ENCODE peak calls at places on chromosomes 4 and X, in ten cellular contexts. L is left lung, W is HepG2, C is SJSA1, D is pancreas, Z is right lobe of liver, A is A549, K is hepatocyte, S is heart right ventricle, V is aorta. M is an unnamed sample.
A peak's percentile ranks its signal among the peaks of the same experiment; 100 is the strongest.

GRCh38 chrX:151151668-151152267 is 24.6 kb upstream of the GPR50 start:
- DNase-seq in L (no peak), Z (no peak), S (peak; percentile 6), C (peak; percentile 9), A (peak; percentile 29), W (peak; percentile 14), V (no peak), K (peak; percentile 66), D (peak; percentile 34), M (no peak)

GRCh38 chr4:37882665-37883296 is 8.1 kb upstream of the TBC1D1 start:
- DNase-seq in V (no peak), L (no peak), C (no peak), D (no peak), S (no peak), Z (no peak), W (no peak), A (no peak), K (no peak), M (no peak)

GRCh38 chr4:97589481-97590196 is 553.6 kb downstream of the STPG2 start:
- DNase-seq in A (no peak), C (no peak), Z (no peak), L (no peak), S (no peak), V (no peak), D (no peak), W (no peak), K (no peak), M (no peak)

GRCh38 chrX:27555514-27555913 is 34.6 kb upstream of the DCAF8L2 start:
- DNase-seq in W (peak; percentile 41), V (no peak), S (no peak), Z (no peak), L (no peak), A (peak; percentile 4), K (peak; percentile 37), D (no peak), C (no peak), M (no peak)

GRCh38 chr4:122588453-122589238 is 32.2 kb downstream of the IL21 start:
- DNase-seq in D (no peak), W (no peak), S (no peak), V (no peak), C (peak; percentile 21), A (no peak), Z (no peak), L (no peak), K (no peak), M (no peak)

GRCh38 chr4:78592104-78592783 is 40.7 kb downstream of the ANXA3 start:
- DNase-seq in V (no peak), D (no peak), A (no peak), S (no peak), Z (no peak), K (no peak), L (no peak), W (no peak), C (no peak), M (no peak)

GRCh38 chr4:107388736-107389135 is 331.3 kb downstream of the PAPSS1 start:
- DNase-seq in L (no peak), Z (no peak), A (no peak), S (no peak), D (no peak), C (no peak), W (no peak), V (no peak), K (no peak), M (no peak)

GRCh38 chr4:169621754-169622481 is 1.5 kb downstream of the CLCN3 start:
- DNase-seq in V (no peak), D (no peak), C (peak; percentile 86), L (no peak), W (peak; percentile 57), S (no peak), Z (no peak), A (peak; percentile 2), K (peak; percentile 29), M (no peak)

GRCh38 chrX:55260806-55261205 is 3.9 kb downstream of the PAGE3 start:
- DNase-seq in K (no peak), S (no peak), A (no peak), C (no peak), D (no peak), Z (no peak), L (no peak), W (no peak), V (no peak), M (no peak)

GRCh38 chr4:106315476-106315967 is 487 bp downstream of the TBCK start:
- DNase-seq in W (peak; percentile 39), Z (no peak), A (peak; percentile 12), S (no peak), K (peak; percentile 62), L (no peak), V (no peak), D (no peak), C (no peak), M (no peak)

GRCh38 chr4:176302283-176303275 is 17.2 kb upstream of the SPCS3 start:
- DNase-seq in C (peak; percentile 79), W (no peak), Z (no peak), L (no peak), K (peak; percentile 15), D (no peak), A (peak; percentile 34), V (no peak), S (no peak), M (no peak)

GRCh38 chrX:136652822-136653723 is 5.1 kb downstream of the CD40LG start:
- DNase-seq in A (no peak), S (no peak), L (no peak), K (no peak), C (no peak), W (no peak), V (no peak), Z (no peak), D (no peak), M (peak; percentile 5)

GRCh38 chrX:46444011-46444410 is 101.2 kb downstream of the ZNF674 start:
- DNase-seq in K (peak; percentile 46), Z (no peak), A (no peak), D (no peak), V (no peak), W (peak; percentile 40), C (peak; percentile 44), L (no peak), S (no peak), M (no peak)

DNA sequence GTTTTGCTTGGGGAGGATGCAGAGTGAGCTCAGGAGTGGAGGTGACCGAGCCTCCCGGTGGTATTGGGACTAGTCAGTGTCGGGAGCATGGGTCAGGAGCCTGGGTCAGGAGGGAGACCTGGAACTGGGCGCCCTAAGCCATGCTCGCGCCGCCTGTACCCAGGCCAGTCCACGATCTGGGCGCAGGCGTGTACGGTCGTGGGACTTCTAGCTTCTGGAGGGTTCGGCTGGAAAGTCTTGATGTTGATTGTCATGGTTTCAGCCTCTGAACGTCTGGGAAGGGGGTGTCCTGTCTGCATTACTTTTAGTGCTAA is 244 bp downstream of the EIF2S3 start:
- DNase-seq in L (no peak), Z (no peak), D (no peak), K (no peak), A (no peak), C (no peak), S (no peak), V (no peak), W (no peak), M (no peak)
- H3K27ac ChIP-seq in L (peak overlapping the region; percentile 87), Z (peak overlapping the region; percentile 93), D (peak overlapping the region; percentile 94), K (no peak overlapping the region), A (no peak overlapping the region), C (peak overlapping the region; percentile 95), S (peak overlapping the region; percentile 93), V (no peak overlapping the region), W (no peak overlapping the region), M (peak overlapping the region; percentile 73)

DNA sequence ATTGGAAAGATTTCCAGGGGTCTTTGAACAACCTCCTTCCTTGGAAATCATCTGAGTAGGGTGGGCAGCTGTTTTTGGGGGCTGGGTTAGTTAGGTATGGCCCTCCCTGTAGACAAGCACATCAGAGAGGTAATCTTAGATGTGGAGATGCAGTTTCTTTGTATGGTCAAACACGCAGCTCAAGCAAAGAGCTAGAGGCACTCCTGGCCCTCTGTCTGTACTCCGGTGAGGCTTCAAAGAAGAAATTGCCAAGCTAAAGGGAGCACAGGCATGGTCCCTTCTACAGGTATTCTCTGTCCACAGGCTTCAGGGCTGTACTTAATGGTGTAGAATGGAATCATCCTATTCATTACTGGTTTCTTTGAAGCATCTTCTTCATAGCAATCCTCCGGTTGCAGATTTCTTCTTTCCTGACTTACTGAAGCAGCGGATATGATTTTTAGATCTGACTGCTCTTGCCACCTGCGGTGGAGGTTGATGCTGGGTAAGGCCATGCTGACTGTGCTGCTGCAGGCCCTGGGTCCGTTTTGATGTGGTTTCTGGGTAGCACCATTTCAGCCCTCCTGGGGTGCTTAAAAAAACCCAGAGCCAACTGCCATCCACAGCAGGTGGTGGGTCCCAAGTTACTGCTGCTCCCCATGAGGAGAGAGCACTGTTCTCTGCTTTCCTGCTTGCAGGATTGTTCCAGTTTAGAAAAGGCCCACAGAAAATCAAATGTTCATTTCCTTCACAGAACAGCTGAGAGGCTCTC is 318.9 kb upstream of the GATB start:
- DNase-seq in C (no peak), W (no peak), L (no peak), Z (no peak), V (no peak), D (no peak), K (no peak), S (no peak), A (no peak), M (no peak)
- H3K9me3 ChIP-seq in C (no peaks in the 10 kb centered on the region), W (no peaks in the 10 kb centered on the region), L (no peaks in the 10 kb centered on the region), Z (no peaks in the 10 kb centered on the region), V (no peaks in the 10 kb centered on the region), D (no peaks in the 10 kb centered on the region), K (no peaks in the 10 kb centered on the region), S (no peaks in the 10 kb centered on the region), A (no peaks in the 10 kb centered on the region), M (no peaks in the 10 kb centered on the region)

DNA sequence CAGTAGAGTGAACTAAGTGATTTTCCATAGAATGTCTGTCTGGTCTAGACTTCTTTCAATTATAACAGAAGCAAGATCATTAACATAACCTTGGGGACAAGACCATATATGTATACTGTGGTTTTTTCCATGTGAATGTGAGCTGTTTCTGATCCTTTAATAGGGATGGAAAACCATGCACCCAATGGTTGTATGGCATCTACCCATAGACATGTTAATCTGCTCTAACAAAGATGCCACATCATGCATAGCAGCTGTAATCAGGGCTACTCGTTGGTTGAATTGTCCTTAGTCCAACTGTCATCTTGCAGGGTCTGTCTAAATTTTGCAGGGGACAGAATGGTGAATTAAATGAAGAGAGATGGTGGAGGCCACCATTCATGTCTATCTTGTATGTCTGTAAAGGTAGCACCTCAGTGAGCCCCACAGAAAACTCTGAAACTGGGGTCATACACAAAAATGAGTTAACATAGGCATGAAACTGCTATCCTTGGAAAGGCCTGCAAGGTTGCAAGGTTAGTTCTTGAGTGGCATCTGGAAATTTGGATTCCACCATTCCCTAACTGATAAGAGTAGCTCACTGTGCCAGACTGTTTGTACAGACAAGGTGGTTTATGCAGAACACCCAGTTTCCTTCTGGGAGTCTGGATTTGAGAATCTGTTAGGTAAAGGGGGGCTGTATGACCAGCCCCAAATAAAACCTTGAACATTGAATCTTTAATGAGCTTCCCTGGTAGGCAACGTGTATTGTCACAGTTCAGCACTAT is 16.5 kb downstream of the THAP6 start:
- DNase-seq in W (no peak), C (no peak), K (no peak), S (no peak), A (no peak), D (no peak), Z (no peak), L (no peak), V (no peak), M (no peak)
- H3K4me1 ChIP-seq in W (no peaks in the 10 kb centered on the region), C (no peaks in the 10 kb centered on the region), K (no peaks in the 10 kb centered on the region), S (no peaks in the 10 kb centered on the region), A (no peaks in the 10 kb centered on the region), D (no peaks in the 10 kb centered on the region), Z (no peaks in the 10 kb centered on the region), L (no peaks in the 10 kb centered on the region), V (no peaks in the 10 kb centered on the region), M (no peaks in the 10 kb centered on the region)

DNA sequence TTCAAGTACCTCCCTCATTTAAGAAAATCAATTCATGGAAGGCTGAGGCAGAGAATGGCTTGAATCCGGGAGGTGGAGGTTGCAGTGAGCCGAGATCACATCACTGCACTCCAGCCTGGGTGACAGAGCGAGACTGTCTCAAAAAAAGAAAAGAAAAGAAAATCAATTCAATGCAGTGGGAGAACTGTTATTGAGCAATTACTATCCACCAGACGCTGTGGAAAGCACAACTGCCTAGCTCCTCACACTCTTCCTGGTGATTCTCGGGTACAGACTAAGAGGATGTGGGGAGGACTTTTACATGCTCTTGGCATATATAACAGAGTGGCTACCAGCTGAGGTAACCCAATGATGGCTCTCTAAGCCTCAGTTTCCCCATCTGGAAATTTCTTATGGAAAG is 2.7 kb upstream of the TMSB4X start:
- DNase-seq in Z (no peak), A (no peak), K (no peak), D (no peak), W (no peak), L (no peak), C (no peak), S (no peak), V (no peak), M (no peak)
- H3K27ac ChIP-seq in Z (peak overlapping the region; percentile 69), A (no peak overlapping the region), K (no peak overlapping the region), D (peak overlapping the region; percentile 65), W (no peak overlapping the region), L (peak overlapping the region; percentile 57), C (no peak overlapping the region), S (peak overlapping the region; percentile 76), V (peak overlapping the region; percentile 47), M (peak overlapping the region; percentile 97)

M was measured in tibial nerve.